ENCODE peak calls at places on chromosomes 2 and 18, in six cellular contexts. T, L, H, P, V and M are unnamed samples.

GRCh38 chr2:169705927-169706326 is 11.7 kb downstream of the PHOSPHO2 start:
- DNase-seq in T (no peak), L (no peak), H (no peak), P (no peak), V (no peak), M (no peak)

GRCh38 chr2:238895901-238896600 is 48.2 kb downstream of the TWIST2 start:
- DNase-seq in T (no peak), L (no peak), H (no peak), P (no peak), V (no peak), M (no peak)

GRCh38 chr2:48600917-48601316 is 16.7 kb upstream of the GTF2A1L start:
- DNase-seq in T (no peak), L (no peak), H (no peak), P (no peak), V (peak; percentile 47), M (no peak)

GRCh38 chr2:27377618-27378095 is 2.9 kb downstream of the ZNF513 start:
- DNase-seq in T (no peak), L (no peak), H (no peak), P (no peak), V (no peak), M (no peak)

GRCh38 chr2:32750880-32751279 is 123.0 kb downstream of the TTC27 start:
- DNase-seq in T (no peak), L (no peak), H (no peak), P (no peak), V (no peak), M (no peak)

GRCh38 chr18:79489048-79489899 is 93.5 kb downstream of the NFATC1 start:
- DNase-seq in T (no peak), L (no peak), H (no peak), P (no peak), V (no peak), M (no peak)

GRCh38 chr18:37869051-37869450 is 303.5 kb upstream of the CELF4 start:
- DNase-seq in T (no peak), L (no peak), H (no peak), P (no peak), V (no peak), M (no peak)

GRCh38 chr2:228318218-228318617 is 136.7 kb upstream of the SPHKAP start:
- DNase-seq in T (peak; percentile 64), L (peak; percentile 27), H (no peak), P (peak; percentile 40), V (peak; percentile 30), M (no peak)

GRCh38 chr2:101697794-101698418 is 399 bp downstream of the MAP4K4 start:
- DNase-seq in T (peak; percentile 37), L (no peak), H (no peak), P (no peak), V (no peak), M (no peak)

GRCh38 chr18:3186678-3187658 is 32.8 kb downstream of the MYOM1 start:
- DNase-seq in T (no peak), L (no peak), H (no peak), P (peak; percentile 22), V (no peak), M (no peak)

GRCh38 chr2:220708366-220708765 is 863.7 kb downstream of the EPHA4 start:
- DNase-seq in T (no peak), L (no peak), H (no peak), P (no peak), V (no peak), M (no peak)

GRCh38 chr18:8121091-8121490 is 488.1 kb upstream of the RAB12 start:
- DNase-seq in T (no peak), L (no peak), H (no peak), P (no peak), V (no peak), M (no peak)